ENCODE peak calls at places on chromosomes 16 and 17, in six cellular contexts. U is upper lobe of right lung, R is WTC11, B is transverse colon, Q is OCI-LY7, V is K562. G is an unnamed sample.

GRCh38 chr17:1362964-1363363 is 37.1 kb downstream of the YWHAE start:
- DNase-seq in R (no peak), V (no peak), Q (peak; percentile 57), B (peak; percentile 42), U (no peak), G (no peak)

GRCh38 chr16:15811778-15812750 is 44.8 kb downstream of the MYH11 start:
- DNase-seq in U (no peak), V (no peak), R (no peak), Q (no peak), B (no peak), G (peak; percentile 83)

GRCh38 chr16:27491894-27492587 is 57.7 kb downstream of the GTF3C1 start:
- DNase-seq in Q (no peak), B (no peak), R (no peak), U (no peak), V (no peak), G (no peak)

GRCh38 chr17:42075789-42076188 is 22.5 kb downstream of the ZNF385C start:
- DNase-seq in R (no peak), V (no peak), B (no peak), Q (no peak), U (no peak), G (no peak)

GRCh38 chr17:49822829-49823228 is 25.0 kb downstream of the TAC4 start:
- DNase-seq in B (peak; percentile 37), R (no peak), Q (no peak), V (no peak), U (no peak), G (no peak)

GRCh38 chr17:45975640-45976295 is 23.3 kb upstream of the STH start:
- DNase-seq in V (no peak), B (no peak), U (no peak), Q (no peak), R (no peak), G (no peak)

GRCh38 chr16:89052191-89052787 is 41.4 kb upstream of the ACSF3 start:
- DNase-seq in B (peak; percentile 71), V (no peak), Q (no peak), R (no peak), U (no peak), G (peak; percentile 67)

GRCh38 chr17:45722161-45722560 is 62.0 kb upstream of the CRHR1 start:
- DNase-seq in Q (no peak), R (peak; percentile 79), B (no peak), U (no peak), V (peak; percentile 64), G (no peak)

GRCh38 chr17:80422981-80423380 is 8.0 kb downstream of the ENDOV start:
- DNase-seq in Q (no peak), B (no peak), V (no peak), R (no peak), U (no peak), G (no peak)

GRCh38 chr17:57861737-57862409 is 12.0 kb upstream of the MRPS23 start:
- DNase-seq in R (peak; percentile 58), U (peak; percentile 85), Q (no peak), B (peak; percentile 66), V (no peak), G (peak; percentile 40)

GRCh38 chr17:27366438-27366837 is 72.5 kb downstream of the WSB1 start:
- DNase-seq in Q (no peak), V (no peak), R (no peak), B (no peak), U (no peak), G (no peak)

GRCh38 chr17:41959336-41960095 is 7.1 kb upstream of the CNP start:
- DNase-seq in Q (peak; percentile 61), R (peak; percentile 61), B (no peak), U (no peak), V (peak; percentile 73), G (no peak)

GRCh38 chr16:56965149-56965938 is 3.6 kb downstream of the CETP start:
- DNase-seq in Q (no peak), R (no peak), U (no peak), B (no peak), V (no peak), G (no peak)

GRCh38 chr17:41100081-41100480 is 1.9 kb downstream of the KRTAP4-16 start:
- DNase-seq in U (no peak), R (no peak), Q (no peak), B (no peak), V (no peak), G (no peak)

GRCh38 chr16:67661101-67661661 is 421 bp downstream of the PARD6A start:
- DNase-seq in U (no peak), V (no peak), B (no peak), R (peak; percentile 67), Q (no peak), G (no peak)

GRCh38 chr17:53141731-53142130 is 681.0 kb upstream of the KIF2B start:
- DNase-seq in U (no peak), B (no peak), Q (no peak), R (no peak), V (no peak), G (no peak)

GRCh38 chr16:58809213-58809612 is 75.1 kb upstream of the GOT2 start:
- DNase-seq in U (no peak), V (no peak), Q (no peak), B (no peak), R (no peak), G (no peak)

GRCh38 chr16:81473969-81474959 is 29.7 kb downstream of the CMIP start:
- DNase-seq in B (no peak), Q (no peak), U (no peak), R (no peak), V (no peak), G (no peak)

GRCh38 chr16:26952411-26952810 is 114.3 kb upstream of the C16orf82 start:
- DNase-seq in V (no peak), R (peak; percentile 17), Q (no peak), B (no peak), U (no peak), G (no peak)

GRCh38 chr17:8913879-8914278 is 46.4 kb upstream of the PIK3R6 start:
- DNase-seq in U (no peak), Q (no peak), B (no peak), V (no peak), R (no peak), G (no peak)

DNA sequence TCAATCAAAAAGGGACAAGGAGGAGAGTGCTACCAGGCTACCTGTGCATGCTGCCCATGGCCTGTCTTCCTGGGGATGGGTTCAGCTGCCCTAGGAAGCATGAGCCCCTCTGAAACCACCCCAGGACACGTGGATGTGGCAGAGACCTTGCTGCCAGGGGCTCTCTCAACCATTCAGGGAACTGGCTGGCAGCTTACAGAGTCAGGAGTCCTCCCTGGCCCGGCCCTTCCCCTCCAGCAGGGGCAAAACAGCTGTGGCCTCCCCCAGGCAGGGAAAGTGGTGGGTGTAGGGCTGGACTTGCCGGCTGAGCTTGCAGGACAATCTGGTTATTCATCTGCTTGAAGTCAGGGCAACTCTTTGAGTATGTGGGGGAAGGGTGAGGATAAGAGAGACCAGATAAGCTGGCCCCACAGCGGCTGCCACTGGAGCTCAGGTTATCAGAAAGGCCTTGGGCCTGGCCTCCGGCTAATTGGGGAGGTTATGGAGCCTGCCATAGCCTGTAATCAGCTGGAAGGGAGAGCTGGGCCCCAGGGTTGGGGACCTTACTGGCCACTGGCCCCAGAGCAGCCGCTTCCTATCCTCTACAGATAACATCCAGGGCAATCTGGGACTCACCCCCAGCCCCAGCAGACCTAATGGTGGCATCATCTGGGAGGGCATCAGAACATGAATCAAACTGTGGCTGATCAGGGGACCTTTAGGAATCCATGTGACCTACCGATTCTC is 5.6 kb upstream of the TBX2 start:
- DNase-seq in B (no peak), V (no peak), R (no peak), Q (no peak), U (no peak), G (no peak)
- TF ChIP-seq CTCF in B (no peak), V (no peak), R (no peak), Q (no peak), U (no peak), G (no peak)

GRCh38 chr17:63835167-63835720 is 7.2 kb downstream of the SMARCD2 start:
- DNase-seq in B (no peak), V (no peak), R (no peak), U (no peak), Q (no peak), G (no peak)
- TF ChIP-seq CTCF in B (no peak), V (no peak), R (peak; percentile 9), U (no peak), Q (peak; percentile 27), G (no peak)

GRCh38 chr17:36017799-36018198 is at the start of gene CCL23:
- DNase-seq in V (no peak), Q (no peak), U (no peak), B (no peak), R (no peak), G (no peak)
- TF ChIP-seq CTCF in V (no peak), Q (no peak), U (no peak), B (no peak), R (no peak), G (no peak)

DNA sequence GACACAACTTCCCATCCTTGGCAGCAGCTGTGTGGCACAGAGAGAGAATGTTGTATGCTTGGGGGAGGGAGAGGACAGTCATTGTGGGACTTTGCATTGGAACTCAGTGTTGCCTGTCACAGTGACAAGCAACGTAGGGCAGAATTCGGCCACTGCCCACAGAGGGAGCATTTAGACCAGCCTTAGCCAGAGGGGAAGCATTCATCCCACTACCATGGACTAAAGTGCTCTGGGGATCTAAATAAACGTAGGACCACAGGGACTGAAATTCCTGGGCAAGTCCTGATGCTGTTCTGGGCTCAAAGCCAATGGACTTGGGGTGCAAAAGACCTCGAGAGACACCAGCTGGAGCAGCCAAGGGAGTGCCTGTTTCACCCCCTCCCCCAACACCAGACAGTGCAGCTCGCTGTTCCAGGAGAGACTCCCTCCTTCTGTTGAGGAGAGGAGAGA is 44.9 kb downstream of the ABCA8 start:
- DNase-seq in B (no peak), R (no peak), V (no peak), U (no peak), Q (no peak), G (no peak)
- TF ChIP-seq CTCF in B (no peak), R (no peak), V (no peak), U (no peak), Q (peak; percentile 2), G (no peak)